ENCODE peak calls at places on chromosomes 6 and 20, in ten cellular contexts. J, H, B, V, K, P, W, E, I and C are unnamed samples.

GRCh38 chr6:28683945-28684538 is 158.4 kb downstream of the GPX5 start:
- DNase-seq in K (no peak), I (no peak), V (peak), J (no peak), H (peak), E (no peak), W (no peak), P (no peak), B (peak), C (no peak)

GRCh38 chr6:160764847-160765246 is 62.8 kb downstream of the PLG start:
- DNase-seq in I (no peak), E (no peak), P (no peak), H (no peak), V (no peak), K (no peak), J (no peak), B (no peak), W (no peak), C (no peak)

GRCh38 chr6:125303512-125303854 is 1.7 kb upstream of the HDDC2 start:
- DNase-seq in I (no peak), K (no peak), E (no peak), V (no peak), H (no peak), J (no peak), B (no peak), P (no peak), W (no peak), C (no peak)

GRCh38 chr6:5525209-5525608 is 263.9 kb downstream of the FARS2 start:
- DNase-seq in J (no peak), W (no peak), I (no peak), H (no peak), V (no peak), B (peak), K (no peak), E (no peak), P (no peak), C (no peak)

GRCh38 chr6:151071295-151071694 is 168.5 kb upstream of the AKAP12 start:
- DNase-seq in B (peak), J (peak), W (no peak), V (no peak), E (peak), K (no peak), H (peak), P (no peak), I (peak), C (no peak)

GRCh38 chr6:89828988-89829590 is 591 bp upstream of the CASP8AP2 start:
- DNase-seq in P (no peak), W (no peak), B (no peak), K (peak), H (no peak), I (no peak), V (peak), E (no peak), J (no peak), C (no peak)

GRCh38 chr6:16338577-16339262 is 100.3 kb downstream of the GMPR start:
- DNase-seq in P (peak), V (peak), H (no peak), I (peak), K (no peak), E (no peak), J (peak), W (peak), B (peak), C (no peak)

GRCh38 chr20:51900443-51900842 is 98.1 kb upstream of the SALL4 start:
- DNase-seq in E (no peak), B (no peak), V (no peak), P (no peak), I (no peak), H (no peak), K (no peak), J (no peak), W (no peak), C (no peak)

GRCh38 chr6:160154471-160154870 is 32.9 kb downstream of the SLC22A1 start:
- DNase-seq in K (no peak), W (no peak), J (no peak), V (no peak), E (no peak), I (no peak), B (no peak), P (no peak), H (no peak), C (no peak)

GRCh38 chr6:12903246-12903645 is 186.7 kb downstream of the PHACTR1 start:
- DNase-seq in J (no peak), V (no peak), H (no peak), I (no peak), K (no peak), E (no peak), P (no peak), W (no peak), B (no peak), C (no peak)

GRCh38 chr20:8744228-8744844 is 324.6 kb upstream of the PLCB4 start:
- DNase-seq in E (no peak), K (no peak), I (no peak), H (no peak), W (no peak), J (no peak), V (no peak), B (peak), P (no peak), C (no peak)

GRCh38 chr20:62549499-62550086 is 73.8 kb upstream of the GATA5 start:
- DNase-seq in B (no peak), E (no peak), H (no peak), J (peak), P (no peak), K (no peak), W (no peak), I (no peak), V (no peak), C (no peak)

GRCh38 chr20:19252670-19253120 is 40.3 kb downstream of the SLC24A3 start:
- DNase-seq in I (peak), W (no peak), B (no peak), K (no peak), P (peak), H (no peak), J (no peak), V (peak), E (no peak), C (no peak)

GRCh38 chr6:42175860-42176259 is 2.7 kb downstream of the GUCA1A start:
- DNase-seq in I (no peak), V (no peak), J (no peak), W (no peak), H (peak), P (no peak), E (no peak), B (no peak), K (no peak), C (no peak)

GRCh38 chr6:56055066-56055465 is 179.7 kb upstream of the BMP5 start:
- DNase-seq in B (no peak), E (no peak), H (no peak), W (no peak), J (no peak), K (no peak), P (no peak), I (no peak), V (no peak), C (no peak)

GRCh38 chr20:14566505-14566904 is 229.1 kb upstream of the FLRT3 start:
- DNase-seq in W (no peak), P (no peak), B (no peak), H (no peak), E (no peak), K (no peak), I (no peak), V (no peak), J (no peak), C (no peak)

GRCh38 chr6:166167258-166167731 is 356 bp downstream of the TBXT start:
- DNase-seq in H (no peak), E (no peak), I (no peak), J (no peak), V (no peak), K (no peak), W (no peak), P (no peak), B (no peak), C (no peak)

GRCh38 chr20:1430004-1430451 is 36.6 kb downstream of the NSFL1C start:
- DNase-seq in J (no peak), H (no peak), V (no peak), I (no peak), B (peak), W (no peak), P (no peak), K (no peak), E (no peak), C (no peak)

GRCh38 chr20:38999217-38999616 is 37.1 kb downstream of the DHX35 start:
- DNase-seq in I (no peak), E (no peak), W (no peak), J (no peak), K (no peak), V (no peak), B (no peak), H (no peak), P (no peak), C (no peak)

GRCh38 chr6:132161283-132161682 is 210.1 kb upstream of the CCN2 start:
- DNase-seq in E (no peak), P (no peak), J (no peak), B (peak), H (peak), K (no peak), V (no peak), I (no peak), W (no peak), C (no peak)

GRCh38 chr20:16984481-16984880 is 236.3 kb downstream of the OTOR start:
- DNase-seq in E (no peak), W (no peak), B (no peak), J (no peak), P (no peak), I (no peak), V (no peak), H (no peak), K (no peak), C (no peak)

GRCh38 chr6:134282816-134283215 is 35.1 kb downstream of the SGK1 start:
- DNase-seq in H (no peak), I (no peak), E (no peak), V (no peak), B (no peak), P (no peak), W (no peak), J (no peak), K (no peak), C (no peak)

GRCh38 chr6:26232950-26233607 is 131.9 kb upstream of the BTN3A2 start:
- DNase-seq in W (no peak), V (no peak), B (peak), I (no peak), E (no peak), H (no peak), K (peak), P (no peak), J (no peak), C (no peak)

GRCh38 chr6:154500769-154501171 is 9.7 kb downstream of the CNKSR3 start:
- DNase-seq in J (no peak), P (no peak), B (no peak), W (no peak), E (no peak), H (peak), I (no peak), V (no peak), K (no peak), C (no peak)

GRCh38 chr6:116190550-116190949 is 63.3 kb downstream of the TSPYL4 start:
- DNase-seq in E (no peak), V (no peak), K (no peak), W (no peak), P (no peak), B (peak), I (no peak), J (no peak), H (no peak), C (no peak)

GRCh38 chr6:37696220-37696840 is 1.4 kb downstream of the MDGA1 start:
- DNase-seq in E (no peak), P (peak), K (peak), W (peak), V (no peak), J (peak), I (peak), B (peak), H (no peak), C (peak)

GRCh38 chr6:149834513-149835481 is 29.4 kb downstream of the LRP11 start:
- DNase-seq in K (no peak), P (no peak), H (peak), W (peak), I (peak), E (no peak), V (peak), J (no peak), B (peak), C (no peak)

GRCh38 chr6:91412532-91412931 is 825.7 kb upstream of the MAP3K7 start:
- DNase-seq in P (no peak), H (no peak), J (no peak), E (no peak), B (peak), I (no peak), K (no peak), W (no peak), V (no peak), C (no peak)

GRCh38 chr6:134168580-134169223 is 116.3 kb upstream of the SLC2A12 start:
- DNase-seq in W (no peak), B (peak), H (no peak), P (no peak), V (no peak), K (no peak), J (no peak), I (no peak), E (no peak), C (no peak)

GRCh38 chr6:157054531-157054979 is 268.8 kb downstream of the TMEM242 start:
- DNase-seq in P (no peak), W (no peak), K (no peak), H (no peak), E (no peak), V (no peak), J (no peak), B (no peak), I (no peak), C (no peak)

GRCh38 chr6:148407372-148407771 is 64.7 kb downstream of the SASH1 start:
- DNase-seq in I (peak), W (no peak), V (no peak), K (no peak), E (no peak), P (no peak), B (peak), H (no peak), J (peak), C (no peak)

GRCh38 chr6:137808191-137808590 is 58.9 kb upstream of the TNFAIP3 start:
- DNase-seq in H (peak), I (no peak), B (peak), W (no peak), J (no peak), E (no peak), V (no peak), K (no peak), P (no peak), C (no peak)

DNA sequence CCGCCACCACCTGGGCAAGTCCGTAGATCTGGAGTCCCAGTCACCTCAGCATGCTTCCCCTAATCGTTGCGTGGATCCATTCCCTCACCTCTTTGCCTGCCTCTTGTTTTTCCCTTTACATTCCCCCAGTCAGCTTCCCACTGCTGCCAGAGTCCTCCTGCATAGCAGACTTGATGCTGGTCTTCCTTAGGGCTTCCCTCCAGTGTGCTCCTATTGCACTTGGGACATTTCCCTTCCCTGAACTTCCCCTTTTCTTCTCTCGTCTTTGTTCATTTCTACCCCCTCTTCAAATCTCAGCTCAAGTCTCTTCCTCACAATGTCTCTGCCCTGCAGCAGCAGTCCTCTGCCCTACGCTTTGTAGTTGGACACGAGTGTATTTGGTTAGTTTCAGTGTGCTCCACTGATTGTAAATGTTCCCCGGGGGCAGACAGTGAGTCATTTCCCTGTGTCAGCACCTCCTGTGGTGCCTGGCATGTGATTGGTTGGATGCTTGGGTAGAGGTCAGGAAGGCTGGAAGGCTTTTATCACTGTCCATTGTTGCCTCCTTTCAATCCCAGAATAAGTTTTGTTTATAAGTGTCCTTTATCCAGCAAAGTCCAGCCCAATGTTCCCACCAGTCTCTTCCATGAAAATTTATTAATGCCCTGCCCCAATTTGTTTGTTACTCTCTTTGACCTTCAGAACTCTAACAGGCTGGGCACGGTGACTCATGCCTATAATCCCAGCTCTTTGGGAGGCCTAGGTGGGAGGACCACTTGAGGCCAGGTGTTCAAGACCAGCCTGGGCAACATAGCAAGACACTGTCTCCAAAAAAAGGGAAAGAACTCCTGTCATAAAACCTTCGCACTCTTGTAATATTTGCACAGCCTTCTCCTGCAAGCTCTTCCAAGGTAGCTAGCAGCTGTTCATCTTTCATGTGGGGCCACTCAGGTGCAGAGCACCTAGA is 38.3 kb downstream of the FAM120B start:
- DNase-seq in V (no peak), K (no peak), E (no peak), B (peak), J (peak), I (no peak), H (peak), P (no peak), W (no peak), C (no peak)
- TF ChIP-seq POLR2A in V (no peak), K (no peak), E (no peak), B (no peak), J (no peak), I (no peak), H (no peak), P (no peak), W (no peak), C (no peak)

DNA sequence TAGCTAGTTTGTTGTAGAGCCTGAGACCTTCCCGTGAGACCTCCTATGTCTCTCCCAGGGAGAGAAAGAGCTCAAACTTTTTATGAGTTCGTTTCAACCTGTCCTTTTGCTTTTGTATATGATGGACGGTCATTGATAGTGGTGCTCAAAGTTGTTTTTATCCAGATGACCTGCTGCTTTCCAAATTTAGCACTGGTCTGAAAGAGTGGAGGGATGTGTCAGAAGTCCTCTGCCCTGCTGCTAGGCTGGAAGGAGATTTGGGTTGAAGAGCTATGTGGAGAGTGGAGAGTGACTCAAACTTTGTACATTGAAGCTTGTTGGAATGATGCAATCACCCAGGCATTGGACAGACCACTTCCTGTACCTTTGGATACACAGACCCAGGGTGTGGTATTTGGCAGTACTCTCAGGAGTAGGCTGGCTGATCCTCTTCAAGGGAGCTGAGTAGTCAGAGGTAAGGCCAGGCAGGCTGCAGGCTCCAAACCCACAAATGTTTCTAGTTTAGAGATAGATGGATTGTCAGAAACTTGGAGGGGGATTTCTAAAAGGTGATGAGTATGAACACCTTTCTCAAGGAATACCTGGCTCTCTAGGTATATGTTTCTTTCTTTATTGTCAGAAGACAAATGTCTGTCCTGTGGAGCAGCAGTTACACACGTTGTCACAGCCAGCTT is 49.4 kb upstream of the RREB1 start:
- DNase-seq in W (peak), J (peak), E (peak), P (no peak), H (peak), K (no peak), V (peak), I (no peak), B (peak), C (no peak)
- TF ChIP-seq POLR2A in W (no peak), J (no peak), E (peak), P (no peak), H (no peak), K (no peak), V (peak), I (no peak), B (no peak), C (no peak)

DNA sequence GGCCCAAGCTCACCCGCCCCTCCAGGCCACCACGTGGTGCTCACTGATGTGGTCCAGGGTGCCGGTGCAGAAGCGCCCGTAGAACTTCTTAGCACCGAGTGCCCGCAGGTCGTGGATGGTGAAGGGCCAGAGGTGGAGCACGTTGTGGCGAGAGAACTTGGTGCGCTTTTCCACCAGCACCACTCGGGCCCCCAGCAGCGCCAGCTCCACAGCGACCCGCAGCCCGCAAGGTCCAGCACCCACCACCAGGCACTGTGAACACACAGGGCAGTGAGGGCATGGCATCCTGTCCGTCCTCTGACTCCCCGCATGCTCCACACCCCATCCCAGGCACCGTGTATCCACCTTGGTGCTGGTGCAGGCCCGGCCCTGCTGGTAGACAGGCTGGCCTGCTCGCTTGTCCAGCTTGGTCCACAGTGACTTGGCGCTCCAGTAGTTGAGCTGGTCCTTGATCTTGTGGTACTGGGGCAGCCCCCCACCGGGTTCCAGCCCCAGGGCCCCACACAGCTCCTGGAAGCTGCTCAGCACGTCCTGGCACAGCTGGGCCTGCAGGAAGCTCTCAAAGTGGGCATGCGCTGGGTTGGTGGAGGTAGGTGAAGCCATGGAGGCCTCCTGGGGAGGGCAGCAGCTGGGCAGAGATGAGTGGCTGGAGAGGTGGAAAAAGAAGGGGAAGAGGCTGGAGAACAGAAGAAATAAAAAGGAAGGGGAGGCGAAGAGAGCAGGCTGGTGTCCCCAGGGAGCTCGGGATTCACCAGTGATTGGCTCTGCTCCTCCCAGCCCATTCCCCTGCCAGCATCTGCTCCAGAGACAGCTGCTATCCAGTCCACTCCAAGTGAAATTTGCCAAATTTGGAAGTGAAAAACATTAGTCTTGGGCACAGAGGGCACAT is 1.7 kb downstream of the MICAL1 start:
- DNase-seq in K (peak), H (no peak), B (no peak), W (no peak), I (peak), J (no peak), P (peak), E (no peak), V (no peak), C (no peak)
- TF ChIP-seq POLR2A in K (no peak), H (no peak), B (no peak), W (no peak), I (no peak), J (no peak), P (no peak), E (no peak), V (no peak), C (peak)

GRCh38 chr6:7108196-7108963 is 619 bp downstream of the RREB1 start:
- DNase-seq in V (peak), H (peak), K (peak), P (peak), E (peak), I (peak), B (peak), W (peak), J (peak), C (peak)
- TF ChIP-seq POLR2A in V (peak), H (no peak), K (no peak), P (no peak), E (peak), I (peak), B (no peak), W (no peak), J (peak), C (no peak)

GRCh38 chr6:31158863-31159855 is 770 bp downstream of the TCF19 start:
- DNase-seq in H (peak), P (no peak), I (no peak), W (no peak), K (peak), E (no peak), J (no peak), V (no peak), B (no peak), C (no peak)
- TF ChIP-seq POLR2A in H (no peak), P (no peak), I (no peak), W (no peak), K (no peak), E (no peak), J (no peak), V (no peak), B (no peak), C (no peak)